ENCODE peak calls at places on chromosomes 12 and 14, in four cellular contexts. One of them, this sample, is unnamed. For H3K4me1, the result is how much of the 10 kb centered on the place peaks cover.

GRCh38 chr12:26697217-26697616 is 135.8 kb downstream of the ITPR2 start:
- DNase-seq in H1: no peak
- DNase-seq in K562: no peak
- DNase-seq in GM12878: no peak
- DNase-seq in this sample: no peak

GRCh38 chr12:41932470-41932991 is 212.1 kb downstream of the GXYLT1 start:
- DNase-seq in H1: no peak
- DNase-seq in K562: peak
- DNase-seq in GM12878: no peak
- DNase-seq in this sample: peak

GRCh38 chr14:36524874-36525745 is 5.1 kb upstream of the NKX2-1 start:
- DNase-seq in H1: peak
- DNase-seq in K562: peak
- DNase-seq in GM12878: no peak
- DNase-seq in this sample: peak

GRCh38 chr12:8011331-8011730 is 21.2 kb upstream of the FOXJ2 start:
- DNase-seq in H1: no peak
- DNase-seq in K562: no peak
- DNase-seq in GM12878: no peak
- DNase-seq in this sample: no peak

GRCh38 chr14:57575482-57575881 is 81.8 kb upstream of the CCDC198 start:
- DNase-seq in H1: no peak
- DNase-seq in K562: no peak
- DNase-seq in GM12878: no peak
- DNase-seq in this sample: no peak

GRCh38 chr14:21320913-21321312 is 41.0 kb downstream of the RPGRIP1 start:
- DNase-seq in H1: no peak
- DNase-seq in K562: no peak
- DNase-seq in GM12878: no peak
- DNase-seq in this sample: no peak

GRCh38 chr12:90322006-90322405 is 613.4 kb upstream of the ATP2B1 start:
- DNase-seq in H1: no peak
- DNase-seq in K562: no peak
- DNase-seq in GM12878: no peak
- DNase-seq in this sample: no peak

GRCh38 chr12:18283776-18284175 is 22.5 kb downstream of the PIK3C2G start:
- DNase-seq in H1: no peak
- DNase-seq in K562: no peak
- DNase-seq in GM12878: no peak
- DNase-seq in this sample: no peak

GRCh38 chr12:59403259-59403932 is 192.4 kb upstream of the SLC16A7 start:
- DNase-seq in H1: no peak
- DNase-seq in K562: no peak
- DNase-seq in GM12878: no peak
- DNase-seq in this sample: peak

GRCh38 chr12:80118565-80119337 is 19.4 kb downstream of the OTOGL start:
- DNase-seq in H1: no peak
- DNase-seq in K562: no peak
- DNase-seq in GM12878: no peak
- DNase-seq in this sample: no peak

GRCh38 chr14:36300337-36300736 is 20.1 kb downstream of the MBIP start:
- DNase-seq in H1: no peak
- DNase-seq in K562: no peak
- DNase-seq in GM12878: peak
- DNase-seq in this sample: no peak

GRCh38 chr14:69324341-69324931 is 64.5 kb downstream of the GALNT16 start:
- DNase-seq in H1: no peak
- DNase-seq in K562: no peak
- DNase-seq in GM12878: no peak
- DNase-seq in this sample: no peak

GRCh38 chr14:96197969-96198368 is 6.7 kb upstream of the BDKRB2 start:
- DNase-seq in H1: no peak
- DNase-seq in K562: no peak
- DNase-seq in GM12878: no peak
- DNase-seq in this sample: no peak

GRCh38 chr14:22221508-22221907 is 367.5 kb downstream of the DAD1 start:
- DNase-seq in H1: no peak
- DNase-seq in K562: peak
- DNase-seq in GM12878: no peak
- DNase-seq in this sample: peak

GRCh38 chr12:45439039-45439438 is 223.1 kb downstream of the ANO6 start:
- DNase-seq in H1: no peak
- DNase-seq in K562: no peak
- DNase-seq in GM12878: no peak
- DNase-seq in this sample: no peak

GRCh38 chr14:41609704-41610183 is 3.1 kb downstream of the LRFN5 start:
- DNase-seq in H1: no peak
- DNase-seq in K562: no peak
- DNase-seq in GM12878: no peak
- DNase-seq in this sample: peak

GRCh38 chr14:28762290-28762948 is 4.2 kb upstream of the FOXG1 start:
- DNase-seq in H1: no peak
- DNase-seq in K562: no peak
- DNase-seq in GM12878: no peak
- DNase-seq in this sample: no peak

GRCh38 chr12:75020068-75020557 is 189.5 kb downstream of the KCNC2 start:
- DNase-seq in H1: no peak
- DNase-seq in K562: no peak
- DNase-seq in GM12878: no peak
- DNase-seq in this sample: no peak

GRCh38 chr14:87097021-87097420 is 896.0 kb downstream of the GALC start:
- DNase-seq in H1: no peak
- DNase-seq in K562: no peak
- DNase-seq in GM12878: no peak
- DNase-seq in this sample: no peak

GRCh38 chr12:65536876-65537661 is 258.6 kb downstream of the MSRB3 start:
- DNase-seq in H1: no peak
- DNase-seq in K562: no peak
- DNase-seq in GM12878: no peak
- DNase-seq in this sample: no peak

GRCh38 chr12:88998421-88998820 is 353.9 kb downstream of the DUSP6 start:
- DNase-seq in H1: no peak
- DNase-seq in K562: no peak
- DNase-seq in GM12878: no peak
- DNase-seq in this sample: no peak

GRCh38 chr14:24422261-24422660 is 7.2 kb downstream of the CBLN3 start:
- DNase-seq in H1: no peak
- DNase-seq in K562: no peak
- DNase-seq in GM12878: no peak
- DNase-seq in this sample: no peak

GRCh38 chr12:43676183-43676813 is 82.3 kb downstream of the PUS7L start:
- DNase-seq in H1: no peak
- DNase-seq in K562: peak
- DNase-seq in GM12878: peak
- DNase-seq in this sample: peak

GRCh38 chr14:96486705-96487104 is 15.5 kb upstream of the PAPOLA start:
- DNase-seq in H1: no peak
- DNase-seq in K562: no peak
- DNase-seq in GM12878: no peak
- DNase-seq in this sample: no peak

GRCh38 chr14:33465952-33466700 is 484.7 kb downstream of the EGLN3 start:
- DNase-seq in H1: no peak
- DNase-seq in K562: no peak
- DNase-seq in GM12878: no peak
- DNase-seq in this sample: no peak

GRCh38 chr14:94292872-94293577 is at the start of gene SERPINA10:
- DNase-seq in H1: no peak
- DNase-seq in K562: no peak
- DNase-seq in GM12878: no peak
- DNase-seq in this sample: no peak

GRCh38 chr12:6383572-6384498 is at the start of gene LTBR:
- DNase-seq in H1: no peak
- DNase-seq in K562: peak
- DNase-seq in GM12878: no peak
- DNase-seq in this sample: no peak

GRCh38 chr14:59275668-59276067 is 87.2 kb downstream of the DAAM1 start:
- DNase-seq in H1: no peak
- DNase-seq in K562: no peak
- DNase-seq in GM12878: peak
- DNase-seq in this sample: no peak

GRCh38 chr12:28899951-28900350 is 249.1 kb upstream of the FAR2 start:
- DNase-seq in H1: no peak
- DNase-seq in K562: no peak
- DNase-seq in GM12878: no peak
- DNase-seq in this sample: no peak

GRCh38 chr12:132106921-132107320 is 37.2 kb downstream of the DDX51 start:
- DNase-seq in H1: no peak
- DNase-seq in K562: no peak
- DNase-seq in GM12878: no peak
- DNase-seq in this sample: no peak

DNA sequence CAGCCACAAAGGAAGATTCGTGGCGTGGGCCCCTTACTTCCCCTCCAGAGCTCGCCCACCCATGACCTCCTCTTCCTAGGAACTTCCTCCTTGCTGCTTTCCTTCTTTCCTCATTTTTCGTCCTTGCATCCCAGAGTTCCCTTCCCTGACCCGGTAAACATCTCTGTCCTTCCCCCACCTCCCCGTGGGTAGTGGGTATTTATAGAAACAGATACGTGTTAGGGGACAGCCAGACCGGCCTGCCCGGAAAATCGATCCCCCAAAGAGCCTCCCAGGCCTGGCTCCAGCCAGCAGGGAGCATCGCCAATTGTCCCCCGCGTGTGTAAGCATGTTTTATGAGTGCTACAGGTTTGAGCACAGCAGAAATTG is 1.6 kb downstream of the DYRK2 start:
- DNase-seq in H1: no peak
- DNase-seq in K562: no peak
- DNase-seq in GM12878: no peak
- DNase-seq in this sample: peak
- TF ChIP-seq NRF1 in H1: no peak
- TF ChIP-seq NRF1 in K562: no peak
- TF ChIP-seq NRF1 in GM12878: no peak
- TF ChIP-seq NRF1 in this sample: no peak

GRCh38 chr14:76967788-76968187 is 60.7 kb downstream of the IRF2BPL start:
- DNase-seq in H1: no peak
- DNase-seq in K562: no peak
- DNase-seq in GM12878: no peak
- DNase-seq in this sample: no peak
- H3K4me1 ChIP-seq in H1: under half
- H3K4me1 ChIP-seq in K562: under half
- H3K4me1 ChIP-seq in GM12878: under half
- H3K4me1 ChIP-seq in this sample: under half

DNA sequence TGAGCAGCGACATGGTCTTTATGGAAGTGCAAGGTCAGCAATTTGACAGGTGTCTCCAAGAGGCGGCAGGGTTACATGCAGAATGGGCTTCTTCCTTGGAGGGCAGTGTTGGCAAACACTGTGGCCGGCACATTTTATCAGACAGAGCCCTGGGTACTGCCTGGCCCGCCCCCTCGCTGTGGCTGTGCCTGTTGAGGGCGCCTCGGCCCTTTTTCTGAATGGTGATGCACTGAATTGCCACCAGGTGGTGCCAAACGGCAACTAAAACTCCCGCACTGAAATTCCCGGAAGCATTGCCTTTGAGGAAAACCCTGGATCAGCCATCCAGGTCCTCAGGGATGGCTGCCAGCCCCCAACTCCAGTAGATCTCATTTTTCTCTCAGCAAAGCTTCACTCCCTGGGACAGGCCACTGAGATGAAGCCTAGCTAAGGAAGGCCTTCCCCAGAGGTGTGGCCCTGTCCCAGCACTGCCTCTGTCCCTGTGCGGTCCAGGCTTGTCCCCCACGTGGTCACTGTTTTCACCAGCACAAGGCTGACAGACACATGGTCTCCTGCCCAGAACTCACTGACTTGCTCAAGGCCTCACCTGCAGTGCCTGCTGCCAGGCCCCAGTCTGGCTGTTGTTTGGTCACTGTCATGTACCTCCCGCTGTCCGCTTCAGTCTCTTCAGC is 73.6 kb downstream of the TESC start:
- DNase-seq in H1: peak
- DNase-seq in K562: peak
- DNase-seq in GM12878: no peak
- DNase-seq in this sample: peak
- TF ChIP-seq NRF1 in H1: no peak
- TF ChIP-seq NRF1 in K562: no peak
- TF ChIP-seq NRF1 in GM12878: no peak
- TF ChIP-seq NRF1 in this sample: no peak

GRCh38 chr14:64718762-64719161 is 14.5 kb downstream of the PLEKHG3 start:
- DNase-seq in H1: no peak
- DNase-seq in K562: no peak
- DNase-seq in GM12878: no peak
- DNase-seq in this sample: no peak
- H3K4me1 ChIP-seq in H1: half or more
- H3K4me1 ChIP-seq in K562: under half
- H3K4me1 ChIP-seq in GM12878: under half
- H3K4me1 ChIP-seq in this sample: under half

GRCh38 chr14:31244626-31245025 is 37.0 kb upstream of the HECTD1 start:
- DNase-seq in H1: no peak
- DNase-seq in K562: no peak
- DNase-seq in GM12878: no peak
- DNase-seq in this sample: no peak

GRCh38 chr14:31243860-31244259 is 36.3 kb upstream of the HECTD1 start:
- DNase-seq in H1: no peak
- DNase-seq in K562: no peak
- DNase-seq in GM12878: no peak
- DNase-seq in this sample: no peak

GRCh38 chr14:31241450-31242114 is 34.0 kb upstream of the HECTD1 start:
- DNase-seq in H1: no peak
- DNase-seq in K562: no peak
- DNase-seq in GM12878: no peak
- DNase-seq in this sample: no peak

GRCh38 chr14:31239673-31240072 is 32.1 kb upstream of the HECTD1 start:
- DNase-seq in H1: no peak
- DNase-seq in K562: no peak
- DNase-seq in GM12878: no peak
- DNase-seq in this sample: no peak
- TF ChIP-seq NRF1 in H1: no peak
- TF ChIP-seq NRF1 in K562: peak
- TF ChIP-seq NRF1 in GM12878: no peak
- TF ChIP-seq NRF1 in this sample: no peak

GRCh38 chr12:12507121-12507520 is 55.5 kb downstream of the DUSP16 start:
- DNase-seq in H1: no peak
- DNase-seq in K562: no peak
- DNase-seq in GM12878: no peak
- DNase-seq in this sample: no peak
- H3K4me1 ChIP-seq in H1: under half
- H3K4me1 ChIP-seq in K562: under half
- H3K4me1 ChIP-seq in GM12878: under half
- H3K4me1 ChIP-seq in this sample: half or more

GRCh38 chr12:119988440-119988787 is 622 bp upstream of the BICDL1 start:
- DNase-seq in H1: no peak
- DNase-seq in K562: no peak
- DNase-seq in GM12878: no peak
- DNase-seq in this sample: peak
- TF ChIP-seq NRF1 in H1: no peak
- TF ChIP-seq NRF1 in K562: no peak
- TF ChIP-seq NRF1 in GM12878: no peak
- TF ChIP-seq NRF1 in this sample: no peak